ENCODE peak calls at places on chromosomes 4 and X, in eight cellular contexts. W is pancreas, F is AG04450, Y is epithelial cell of esophagus, M is fibroblast of lung, N is Panc1, A is esophagus muscularis mucosa, Q is HL-60. G is an unnamed sample.

GRCh38 chr4:73856518-73856917 is 3.4 kb downstream of the PF4V1 start:
- DNase-seq in W (no peak), Y (peak), Q (no peak), F (no peak), M (peak), N (no peak), A (no peak), G (peak)

GRCh38 chr4:8534129-8534528 is 46.1 kb upstream of the GPR78 start:
- DNase-seq in F (no peak), M (peak), Q (no peak), N (no peak), A (no peak), W (no peak), Y (peak), G (no peak)

GRCh38 chr4:182425302-182425701 is 182.1 kb downstream of the TENM3 start:
- DNase-seq in N (no peak), W (no peak), Y (no peak), A (no peak), F (no peak), M (no peak), Q (no peak), G (no peak)

GRCh38 chr4:97500423-97500822 is 642.9 kb downstream of the STPG2 start:
- DNase-seq in A (no peak), M (no peak), Q (no peak), W (no peak), N (no peak), Y (no peak), F (no peak), G (no peak)

GRCh38 chr4:145481164-145481941 is at the start of gene SMAD1:
- DNase-seq in M (peak), A (peak), F (peak), Q (no peak), N (no peak), Y (peak), W (peak), G (peak)

GRCh38 chr4:90317785-90318184 is 190.6 kb downstream of the CCSER1 start:
- DNase-seq in F (peak), M (peak), W (no peak), Y (peak), N (peak), Q (no peak), A (no peak), G (peak)

GRCh38 chr4:184860018-184860530 is 34.3 kb upstream of the ACSL1 start:
- DNase-seq in W (no peak), A (no peak), Y (no peak), F (no peak), N (no peak), Q (peak), M (no peak), G (no peak)

GRCh38 chr4:172011196-172011595 is 198.0 kb downstream of the GALNTL6 start:
- DNase-seq in W (no peak), F (no peak), A (no peak), Y (no peak), Q (no peak), M (no peak), N (no peak), G (no peak)

GRCh38 chr4:100224701-100225100 is 34.4 kb upstream of the DDIT4L start:
- DNase-seq in F (no peak), Y (no peak), W (no peak), Q (no peak), M (no peak), A (no peak), N (no peak), G (no peak)

GRCh38 chr4:83075271-83075670 is 39.3 kb downstream of the PLAC8 start:
- DNase-seq in N (no peak), M (peak), W (no peak), Y (no peak), Q (no peak), A (no peak), F (no peak), G (no peak)

GRCh38 chr4:128358231-128358902 is 70.8 kb upstream of the PGRMC2 start:
- DNase-seq in N (no peak), W (no peak), Q (no peak), F (peak), Y (peak), M (peak), A (no peak), G (no peak)

GRCh38 chr4:7659429-7660175 is 224.9 kb upstream of the PSAPL1 start:
- DNase-seq in F (no peak), N (no peak), Y (no peak), M (no peak), Q (no peak), A (no peak), W (no peak), G (no peak)

GRCh38 chrX:20531667-20532066 is 265.0 kb upstream of the RPS6KA3 start:
- DNase-seq in M (peak), F (no peak), Q (no peak), Y (peak), N (no peak), W (no peak), A (no peak), G (no peak)

GRCh38 chr4:106583567-106583966 is 215.0 kb upstream of the GIMD1 start:
- DNase-seq in Y (peak), N (no peak), Q (peak), M (peak), W (no peak), F (peak), A (no peak), G (peak)

GRCh38 chr4:23717528-23718248 is 172.2 kb downstream of the PPARGC1A start:
- DNase-seq in F (no peak), M (peak), W (no peak), Y (peak), Q (no peak), N (no peak), A (no peak), G (peak)

GRCh38 chr4:53854991-53855885 is 209.2 kb downstream of the CHIC2 start:
- DNase-seq in M (peak), W (no peak), A (no peak), Y (peak), Q (peak), N (no peak), F (no peak), G (no peak)

GRCh38 chr4:177322156-177322685 is 12.5 kb downstream of the NEIL3 start:
- DNase-seq in A (no peak), F (no peak), N (no peak), Q (no peak), Y (peak), W (no peak), M (peak), G (no peak)

GRCh38 chr4:177322881-177323280 is 13.2 kb downstream of the NEIL3 start:
- DNase-seq in F (no peak), W (no peak), A (no peak), N (no peak), M (no peak), Y (no peak), Q (no peak), G (no peak)

GRCh38 chr4:177323416-177323815 is 13.7 kb downstream of the NEIL3 start:
- DNase-seq in A (no peak), N (no peak), Y (no peak), Q (no peak), F (no peak), W (no peak), M (no peak), G (no peak)

GRCh38 chr4:177320721-177321120 is 11.0 kb downstream of the NEIL3 start:
- DNase-seq in F (no peak), M (no peak), W (no peak), Q (no peak), Y (no peak), N (no peak), A (no peak), G (no peak)

GRCh38 chr4:177321647-177322046 is 12.0 kb downstream of the NEIL3 start:
- DNase-seq in Q (no peak), M (no peak), W (no peak), A (no peak), Y (no peak), N (no peak), F (no peak), G (no peak)
- TF ChIP-seq CTCF in Q (no peak), M (no peak), W (no peak), A (no peak), Y (no peak), N (no peak), F (no peak), G (no peak)

GRCh38 chr4:84492290-84492689 is 6.8 kb downstream of the NKX6-1 start:
- DNase-seq in A (no peak), F (no peak), Q (no peak), M (no peak), N (no peak), W (no peak), Y (no peak), G (no peak)

GRCh38 chr4:84494518-84494917 is 4.6 kb downstream of the NKX6-1 start:
- DNase-seq in M (no peak), F (no peak), Q (no peak), W (no peak), N (no peak), Y (no peak), A (no peak), G (no peak)

GRCh38 chr4:84491420-84491819 is 7.7 kb downstream of the NKX6-1 start:
- DNase-seq in F (no peak), Y (no peak), M (no peak), A (no peak), W (no peak), N (no peak), Q (no peak), G (no peak)

GRCh38 chr4:84492737-84493091 is 6.4 kb downstream of the NKX6-1 start:
- DNase-seq in Y (no peak), F (no peak), Q (no peak), W (peak), M (no peak), N (no peak), A (no peak), G (no peak)

DNA sequence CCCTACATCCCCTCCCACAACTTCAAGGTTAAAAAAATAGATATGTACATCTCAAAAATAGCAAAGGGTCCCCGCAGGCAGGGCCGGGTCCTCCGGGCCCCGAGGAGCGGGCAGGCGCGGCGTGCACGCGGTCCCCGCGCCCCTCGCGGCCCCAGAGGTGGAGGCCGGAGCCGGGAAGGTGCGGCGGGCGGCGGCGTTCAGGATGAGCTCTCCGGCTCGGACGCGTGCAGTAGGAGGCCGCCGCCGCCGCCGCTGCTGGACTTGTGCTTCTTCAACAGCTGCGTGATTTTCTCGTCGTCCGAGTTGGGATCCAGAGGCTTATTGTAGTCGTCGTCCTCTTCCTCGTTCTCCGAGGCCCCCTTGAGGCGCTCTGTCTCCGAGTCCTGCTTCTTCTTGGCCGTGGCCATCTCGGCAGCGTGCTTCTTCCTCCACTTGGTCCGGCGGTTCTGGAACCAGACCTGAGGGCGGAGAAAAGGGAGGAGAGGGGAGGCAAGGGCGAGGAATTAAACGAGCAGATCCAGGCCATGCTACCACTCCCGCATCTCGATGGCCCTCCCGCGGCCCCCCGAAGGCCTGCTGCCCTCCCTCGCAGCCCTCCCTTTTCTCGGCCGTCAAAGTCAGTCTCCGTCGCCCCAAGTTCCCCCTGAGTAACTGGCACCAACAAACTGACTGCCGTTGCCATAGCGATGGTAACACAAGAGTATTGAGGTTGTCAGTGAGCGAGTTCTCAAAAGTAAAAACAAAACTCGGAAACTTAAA is 5.8 kb downstream of the NKX6-1 start:
- DNase-seq in M (peak), A (no peak), Y (no peak), N (no peak), F (no peak), W (peak), Q (no peak), G (no peak)
- H3K4me3 ChIP-seq in M (no peak), A (peak), Y (no peak), N (peak), F (peak), W (no peak), Q (no peak), G (no peak)

GRCh38 chr4:55560096-55560495 is 13.4 kb upstream of the CLOCK start:
- DNase-seq in F (no peak), N (no peak), A (no peak), Y (no peak), M (no peak), W (no peak), Q (no peak), G (no peak)

GRCh38 chr4:55553442-55553841 is 6.7 kb upstream of the CLOCK start:
- DNase-seq in N (no peak), Q (no peak), M (peak), F (no peak), W (no peak), Y (no peak), A (no peak), G (no peak)

GRCh38 chr4:55549888-55550287 is 3.2 kb upstream of the CLOCK start:
- DNase-seq in W (no peak), M (peak), Y (peak), F (peak), A (no peak), Q (no peak), N (no peak), G (peak)

DNA sequence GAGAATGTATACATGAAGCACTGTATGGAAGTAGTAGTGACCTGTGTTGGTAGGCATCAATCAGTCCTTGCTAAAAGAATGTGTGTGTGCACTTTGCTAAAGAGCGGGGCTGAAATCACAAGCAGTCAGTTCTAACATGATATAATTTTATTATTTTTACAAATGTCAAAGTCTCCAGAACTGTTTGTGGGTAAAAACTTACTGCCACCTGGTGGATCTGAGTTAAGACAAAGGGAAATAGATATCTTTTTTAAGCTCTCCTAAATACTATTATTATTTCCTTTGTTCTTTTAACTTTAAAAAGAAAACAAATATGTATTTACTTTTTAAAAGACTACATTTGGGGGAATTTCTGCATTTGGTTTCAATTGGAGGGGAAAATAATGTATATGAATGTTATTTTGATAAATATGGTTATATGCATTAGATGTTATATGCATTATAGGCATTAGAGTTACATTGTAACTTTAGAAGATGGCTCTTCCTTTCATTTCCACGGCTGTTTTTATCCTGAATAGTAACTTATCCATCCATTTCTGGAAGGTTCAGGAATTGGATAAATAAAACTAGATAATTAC is 7.8 kb upstream of the CLOCK start:
- DNase-seq in F (no peak), W (no peak), Y (peak), Q (no peak), N (no peak), M (peak), A (no peak), G (no peak)
- TF ChIP-seq CTCF in F (peak), W (no peak), Y (peak), Q (no peak), N (peak), M (peak), A (peak), G (peak)

GRCh38 chr4:3384771-3385701 is 56.7 kb upstream of the HGFAC start:
- DNase-seq in M (no peak), F (no peak), W (no peak), A (no peak), Y (peak), Q (peak), N (no peak), G (no peak)
- H3K4me3 ChIP-seq in M (no peak), F (no peak), W (no peak), A (peak), Y (peak), Q (no peak), N (peak), G (no peak)

GRCh38 chrX:120839506-120839905 is 36.2 kb downstream of the CT47B1 start:
- DNase-seq in A (no peak), M (no peak), Y (peak), F (no peak), N (no peak), Q (no peak), W (no peak), G (peak)

GRCh38 chrX:120840826-120841225 is 34.8 kb downstream of the CT47B1 start:
- DNase-seq in M (no peak), Y (peak), Q (no peak), W (no peak), A (no peak), F (no peak), N (no peak), G (peak)
- TF ChIP-seq CTCF in M (no peak), Y (no peak), Q (no peak), W (no peak), A (no peak), F (no peak), N (no peak), G (no peak)

GRCh38 chr4:133146574-133147198 is 2.4 kb upstream of the PCDH10 start:
- DNase-seq in M (peak), W (peak), Y (peak), N (peak), A (no peak), Q (no peak), F (no peak), G (no peak)

GRCh38 chr4:133148690-133149363 is at the start of gene PCDH10:
- DNase-seq in N (no peak), Y (peak), A (peak), M (peak), W (peak), Q (no peak), F (peak), G (peak)

GRCh38 chr4:133147922-133148689 is 988 bp upstream of the PCDH10 start:
- DNase-seq in Y (peak), A (no peak), F (no peak), M (peak), N (no peak), Q (no peak), W (peak), G (no peak)

GRCh38 chr4:133146192-133146573 is 2.9 kb upstream of the PCDH10 start:
- DNase-seq in N (no peak), W (no peak), Y (no peak), M (no peak), Q (no peak), F (no peak), A (no peak), G (no peak)

GRCh38 chr4:133147365-133147821 is 1.7 kb upstream of the PCDH10 start:
- DNase-seq in M (no peak), F (no peak), A (no peak), N (no peak), Y (peak), Q (no peak), W (peak), G (no peak)
- H3K4me3 ChIP-seq in M (peak), F (peak), A (peak), N (no peak), Y (peak), Q (no peak), W (no peak), G (peak)

GRCh38 chrX:43958529-43958928 is 14.7 kb downstream of the NDP start:
- DNase-seq in W (no peak), Y (peak), F (peak), M (peak), N (peak), A (no peak), Q (peak), G (peak)

GRCh38 chrX:43963726-43964125 is 9.5 kb downstream of the NDP start:
- DNase-seq in M (no peak), F (no peak), A (no peak), N (no peak), W (no peak), Q (no peak), Y (no peak), G (no peak)

GRCh38 chrX:43964936-43965335 is 8.3 kb downstream of the NDP start:
- DNase-seq in A (no peak), Q (no peak), Y (peak), N (no peak), F (no peak), M (no peak), W (no peak), G (no peak)

GRCh38 chrX:43962636-43963035 is 10.6 kb downstream of the NDP start:
- DNase-seq in F (no peak), Y (no peak), N (no peak), M (no peak), Q (no peak), W (no peak), A (no peak), G (no peak)

GRCh38 chrX:43961699-43962098 is 11.5 kb downstream of the NDP start:
- DNase-seq in A (no peak), F (no peak), Q (peak), Y (no peak), M (no peak), W (no peak), N (no peak), G (no peak)
- TF ChIP-seq CTCF in A (no peak), F (no peak), Q (peak), Y (peak), M (peak), W (no peak), N (peak), G (peak)

G was measured in retinal pigment epithelial cell.